ENCODE peak calls at places on chromosomes 1 and 21, in six cellular contexts. One of them, this sample, is unnamed.

GRCh38 chr1:209072481-209072880 is 511.0 kb upstream of the CAMK1G start:
- DNase-seq in stimulated activated CD4-positive, alpha-beta T cell treated with anti-CD3 and anti-CD28 coated beads, Interleukin-12 subunit alpha, Interleukin-12 subunit beta, amount 100 ng/mL, for 4 hours: no peak
- DNase-seq in GM13977: no peak
- DNase-seq in activated CD8-positive, alpha-beta T cell treated with anti-CD3 and anti-CD28 coated beads for 36 hours: no peak
- DNase-seq in NCI-H2081 treated with DMSO at 0.1 percent for 48 hours: no peak
- DNase-seq in cardiac muscle cell: no peak
- DNase-seq in this sample: no peak

GRCh38 chr1:240417317-240417716 is 194.6 kb downstream of the GREM2 start:
- DNase-seq in activated CD8-positive, alpha-beta T cell treated with anti-CD3 and anti-CD28 coated beads for 36 hours: no peak
- DNase-seq in NCI-H2081 treated with DMSO at 0.1 percent for 48 hours: no peak
- DNase-seq in cardiac muscle cell: no peak
- DNase-seq in stimulated activated CD4-positive, alpha-beta T cell treated with anti-CD3 and anti-CD28 coated beads, Interleukin-12 subunit alpha, Interleukin-12 subunit beta, amount 100 ng/mL, for 4 hours: no peak
- DNase-seq in GM13977: no peak
- DNase-seq in this sample: no peak

GRCh38 chr1:204925701-204926100 is 55.0 kb downstream of the NFASC start:
- DNase-seq in GM13977: no peak
- DNase-seq in cardiac muscle cell: no peak
- DNase-seq in stimulated activated CD4-positive, alpha-beta T cell treated with anti-CD3 and anti-CD28 coated beads, Interleukin-12 subunit alpha, Interleukin-12 subunit beta, amount 100 ng/mL, for 4 hours: no peak
- DNase-seq in activated CD8-positive, alpha-beta T cell treated with anti-CD3 and anti-CD28 coated beads for 36 hours: no peak
- DNase-seq in NCI-H2081 treated with DMSO at 0.1 percent for 48 hours: no peak
- DNase-seq in this sample: no peak

GRCh38 chr21:32424674-32425073 is 12.2 kb downstream of the EVA1C start:
- DNase-seq in cardiac muscle cell: no peak
- DNase-seq in stimulated activated CD4-positive, alpha-beta T cell treated with anti-CD3 and anti-CD28 coated beads, Interleukin-12 subunit alpha, Interleukin-12 subunit beta, amount 100 ng/mL, for 4 hours: no peak
- DNase-seq in activated CD8-positive, alpha-beta T cell treated with anti-CD3 and anti-CD28 coated beads for 36 hours: no peak
- DNase-seq in GM13977: no peak
- DNase-seq in NCI-H2081 treated with DMSO at 0.1 percent for 48 hours: no peak
- DNase-seq in this sample: no peak

GRCh38 chr1:66300986-66301451 is 232.9 kb upstream of the SGIP1 start:
- DNase-seq in GM13977: peak; percentile 10
- DNase-seq in stimulated activated CD4-positive, alpha-beta T cell treated with anti-CD3 and anti-CD28 coated beads, Interleukin-12 subunit alpha, Interleukin-12 subunit beta, amount 100 ng/mL, for 4 hours: no peak
- DNase-seq in activated CD8-positive, alpha-beta T cell treated with anti-CD3 and anti-CD28 coated beads for 36 hours: peak; percentile 64
- DNase-seq in cardiac muscle cell: peak; percentile 69
- DNase-seq in NCI-H2081 treated with DMSO at 0.1 percent for 48 hours: no peak
- DNase-seq in this sample: peak; percentile 11

GRCh38 chr1:230392920-230393521 is 33.1 kb downstream of the PGBD5 start:
- DNase-seq in stimulated activated CD4-positive, alpha-beta T cell treated with anti-CD3 and anti-CD28 coated beads, Interleukin-12 subunit alpha, Interleukin-12 subunit beta, amount 100 ng/mL, for 4 hours: no peak
- DNase-seq in activated CD8-positive, alpha-beta T cell treated with anti-CD3 and anti-CD28 coated beads for 36 hours: no peak
- DNase-seq in cardiac muscle cell: no peak
- DNase-seq in GM13977: no peak
- DNase-seq in NCI-H2081 treated with DMSO at 0.1 percent for 48 hours: no peak
- DNase-seq in this sample: no peak

GRCh38 chr1:56755911-56756310 is 63.3 kb downstream of the FYB2 start:
- DNase-seq in NCI-H2081 treated with DMSO at 0.1 percent for 48 hours: no peak
- DNase-seq in cardiac muscle cell: no peak
- DNase-seq in stimulated activated CD4-positive, alpha-beta T cell treated with anti-CD3 and anti-CD28 coated beads, Interleukin-12 subunit alpha, Interleukin-12 subunit beta, amount 100 ng/mL, for 4 hours: no peak
- DNase-seq in GM13977: no peak
- DNase-seq in activated CD8-positive, alpha-beta T cell treated with anti-CD3 and anti-CD28 coated beads for 36 hours: no peak
- DNase-seq in this sample: no peak

GRCh38 chr1:223695014-223695413 is 17.3 kb upstream of the CAPN2 start:
- DNase-seq in NCI-H2081 treated with DMSO at 0.1 percent for 48 hours: no peak
- DNase-seq in GM13977: no peak
- DNase-seq in stimulated activated CD4-positive, alpha-beta T cell treated with anti-CD3 and anti-CD28 coated beads, Interleukin-12 subunit alpha, Interleukin-12 subunit beta, amount 100 ng/mL, for 4 hours: no peak
- DNase-seq in activated CD8-positive, alpha-beta T cell treated with anti-CD3 and anti-CD28 coated beads for 36 hours: no peak
- DNase-seq in cardiac muscle cell: no peak
- DNase-seq in this sample: no peak

GRCh38 chr21:28971171-28971570 is 21.5 kb downstream of the LTN1 start:
- DNase-seq in GM13977: no peak
- DNase-seq in activated CD8-positive, alpha-beta T cell treated with anti-CD3 and anti-CD28 coated beads for 36 hours: no peak
- DNase-seq in stimulated activated CD4-positive, alpha-beta T cell treated with anti-CD3 and anti-CD28 coated beads, Interleukin-12 subunit alpha, Interleukin-12 subunit beta, amount 100 ng/mL, for 4 hours: no peak
- DNase-seq in NCI-H2081 treated with DMSO at 0.1 percent for 48 hours: no peak
- DNase-seq in cardiac muscle cell: no peak
- DNase-seq in this sample: no peak

GRCh38 chr1:202005958-202006357 is 4.4 kb upstream of the ELF3 start:
- DNase-seq in activated CD8-positive, alpha-beta T cell treated with anti-CD3 and anti-CD28 coated beads for 36 hours: no peak
- DNase-seq in stimulated activated CD4-positive, alpha-beta T cell treated with anti-CD3 and anti-CD28 coated beads, Interleukin-12 subunit alpha, Interleukin-12 subunit beta, amount 100 ng/mL, for 4 hours: no peak
- DNase-seq in cardiac muscle cell: peak; percentile 32
- DNase-seq in GM13977: no peak
- DNase-seq in NCI-H2081 treated with DMSO at 0.1 percent for 48 hours: no peak
- DNase-seq in this sample: no peak

GRCh38 chr1:168509204-168509603 is 34.6 kb downstream of the XCL2 start:
- DNase-seq in GM13977: no peak
- DNase-seq in stimulated activated CD4-positive, alpha-beta T cell treated with anti-CD3 and anti-CD28 coated beads, Interleukin-12 subunit alpha, Interleukin-12 subunit beta, amount 100 ng/mL, for 4 hours: no peak
- DNase-seq in NCI-H2081 treated with DMSO at 0.1 percent for 48 hours: no peak
- DNase-seq in cardiac muscle cell: no peak
- DNase-seq in activated CD8-positive, alpha-beta T cell treated with anti-CD3 and anti-CD28 coated beads for 36 hours: no peak
- DNase-seq in this sample: no peak

GRCh38 chr1:5975133-5975880 is 16.9 kb downstream of the NPHP4 start:
- DNase-seq in cardiac muscle cell: peak; percentile 76
- DNase-seq in stimulated activated CD4-positive, alpha-beta T cell treated with anti-CD3 and anti-CD28 coated beads, Interleukin-12 subunit alpha, Interleukin-12 subunit beta, amount 100 ng/mL, for 4 hours: peak; percentile 35
- DNase-seq in NCI-H2081 treated with DMSO at 0.1 percent for 48 hours: no peak
- DNase-seq in GM13977: no peak
- DNase-seq in activated CD8-positive, alpha-beta T cell treated with anti-CD3 and anti-CD28 coated beads for 36 hours: peak; percentile 57
- DNase-seq in this sample: peak; percentile 43

GRCh38 chr1:2927393-2927792 is 93.9 kb upstream of the ACTRT2 start:
- DNase-seq in GM13977: no peak
- DNase-seq in NCI-H2081 treated with DMSO at 0.1 percent for 48 hours: no peak
- DNase-seq in cardiac muscle cell: no peak
- DNase-seq in activated CD8-positive, alpha-beta T cell treated with anti-CD3 and anti-CD28 coated beads for 36 hours: no peak
- DNase-seq in stimulated activated CD4-positive, alpha-beta T cell treated with anti-CD3 and anti-CD28 coated beads, Interleukin-12 subunit alpha, Interleukin-12 subunit beta, amount 100 ng/mL, for 4 hours: no peak
- DNase-seq in this sample: peak; percentile 55

GRCh38 chr1:226798427-226799411 is 59.6 kb upstream of the ITPKB start:
- DNase-seq in GM13977: peak; percentile 57
- DNase-seq in NCI-H2081 treated with DMSO at 0.1 percent for 48 hours: no peak
- DNase-seq in cardiac muscle cell: no peak
- DNase-seq in stimulated activated CD4-positive, alpha-beta T cell treated with anti-CD3 and anti-CD28 coated beads, Interleukin-12 subunit alpha, Interleukin-12 subunit beta, amount 100 ng/mL, for 4 hours: peak; percentile 37
- DNase-seq in activated CD8-positive, alpha-beta T cell treated with anti-CD3 and anti-CD28 coated beads for 36 hours: peak; percentile 88
- DNase-seq in this sample: no peak

GRCh38 chr1:205545001-205545919 is 40.8 kb downstream of the CDK18 start:
- DNase-seq in stimulated activated CD4-positive, alpha-beta T cell treated with anti-CD3 and anti-CD28 coated beads, Interleukin-12 subunit alpha, Interleukin-12 subunit beta, amount 100 ng/mL, for 4 hours: no peak
- DNase-seq in GM13977: no peak
- DNase-seq in NCI-H2081 treated with DMSO at 0.1 percent for 48 hours: no peak
- DNase-seq in cardiac muscle cell: no peak
- DNase-seq in activated CD8-positive, alpha-beta T cell treated with anti-CD3 and anti-CD28 coated beads for 36 hours: no peak
- DNase-seq in this sample: no peak

GRCh38 chr1:91891486-91891885 is 5.5 kb upstream of the TGFBR3 start:
- DNase-seq in NCI-H2081 treated with DMSO at 0.1 percent for 48 hours: no peak
- DNase-seq in stimulated activated CD4-positive, alpha-beta T cell treated with anti-CD3 and anti-CD28 coated beads, Interleukin-12 subunit alpha, Interleukin-12 subunit beta, amount 100 ng/mL, for 4 hours: no peak
- DNase-seq in GM13977: no peak
- DNase-seq in activated CD8-positive, alpha-beta T cell treated with anti-CD3 and anti-CD28 coated beads for 36 hours: no peak
- DNase-seq in cardiac muscle cell: peak; percentile 89
- DNase-seq in this sample: no peak

GRCh38 chr1:31703431-31704260 is at the start of gene COL16A1:
- DNase-seq in cardiac muscle cell: peak; percentile 81
- DNase-seq in activated CD8-positive, alpha-beta T cell treated with anti-CD3 and anti-CD28 coated beads for 36 hours: no peak
- DNase-seq in stimulated activated CD4-positive, alpha-beta T cell treated with anti-CD3 and anti-CD28 coated beads, Interleukin-12 subunit alpha, Interleukin-12 subunit beta, amount 100 ng/mL, for 4 hours: no peak
- DNase-seq in GM13977: no peak
- DNase-seq in NCI-H2081 treated with DMSO at 0.1 percent for 48 hours: no peak
- DNase-seq in this sample: no peak

GRCh38 chr1:68010094-68010493 is 40.3 kb downstream of the DIRAS3 start:
- DNase-seq in GM13977: no peak
- DNase-seq in cardiac muscle cell: peak; percentile 60
- DNase-seq in stimulated activated CD4-positive, alpha-beta T cell treated with anti-CD3 and anti-CD28 coated beads, Interleukin-12 subunit alpha, Interleukin-12 subunit beta, amount 100 ng/mL, for 4 hours: no peak
- DNase-seq in NCI-H2081 treated with DMSO at 0.1 percent for 48 hours: no peak
- DNase-seq in activated CD8-positive, alpha-beta T cell treated with anti-CD3 and anti-CD28 coated beads for 36 hours: no peak
- DNase-seq in this sample: no peak

GRCh38 chr21:32414579-32415358 is 2.3 kb downstream of the EVA1C start:
- DNase-seq in stimulated activated CD4-positive, alpha-beta T cell treated with anti-CD3 and anti-CD28 coated beads, Interleukin-12 subunit alpha, Interleukin-12 subunit beta, amount 100 ng/mL, for 4 hours: no peak
- DNase-seq in activated CD8-positive, alpha-beta T cell treated with anti-CD3 and anti-CD28 coated beads for 36 hours: no peak
- DNase-seq in NCI-H2081 treated with DMSO at 0.1 percent for 48 hours: no peak
- DNase-seq in GM13977: no peak
- DNase-seq in cardiac muscle cell: peak; percentile 55
- DNase-seq in this sample: no peak

GRCh38 chr21:44525431-44526095 is 14.4 kb downstream of the KRTAP10-1 start:
- DNase-seq in activated CD8-positive, alpha-beta T cell treated with anti-CD3 and anti-CD28 coated beads for 36 hours: no peak
- DNase-seq in stimulated activated CD4-positive, alpha-beta T cell treated with anti-CD3 and anti-CD28 coated beads, Interleukin-12 subunit alpha, Interleukin-12 subunit beta, amount 100 ng/mL, for 4 hours: no peak
- DNase-seq in NCI-H2081 treated with DMSO at 0.1 percent for 48 hours: no peak
- DNase-seq in cardiac muscle cell: no peak
- DNase-seq in GM13977: no peak
- DNase-seq in this sample: peak; percentile 81

GRCh38 chr1:119288751-119289150 is 79.8 kb upstream of the HAO2 start:
- DNase-seq in GM13977: no peak
- DNase-seq in activated CD8-positive, alpha-beta T cell treated with anti-CD3 and anti-CD28 coated beads for 36 hours: no peak
- DNase-seq in cardiac muscle cell: no peak
- DNase-seq in NCI-H2081 treated with DMSO at 0.1 percent for 48 hours: no peak
- DNase-seq in stimulated activated CD4-positive, alpha-beta T cell treated with anti-CD3 and anti-CD28 coated beads, Interleukin-12 subunit alpha, Interleukin-12 subunit beta, amount 100 ng/mL, for 4 hours: no peak
- DNase-seq in this sample: no peak

GRCh38 chr1:8089535-8090228 is 63.6 kb upstream of the ERRFI1 start:
- DNase-seq in cardiac muscle cell: peak; percentile 54
- DNase-seq in activated CD8-positive, alpha-beta T cell treated with anti-CD3 and anti-CD28 coated beads for 36 hours: peak; percentile 10
- DNase-seq in stimulated activated CD4-positive, alpha-beta T cell treated with anti-CD3 and anti-CD28 coated beads, Interleukin-12 subunit alpha, Interleukin-12 subunit beta, amount 100 ng/mL, for 4 hours: no peak
- DNase-seq in NCI-H2081 treated with DMSO at 0.1 percent for 48 hours: no peak
- DNase-seq in GM13977: no peak
- DNase-seq in this sample: no peak

GRCh38 chr1:67339623-67340343 is 32.1 kb downstream of the IL12RB2 start:
- DNase-seq in cardiac muscle cell: peak; percentile 49
- DNase-seq in stimulated activated CD4-positive, alpha-beta T cell treated with anti-CD3 and anti-CD28 coated beads, Interleukin-12 subunit alpha, Interleukin-12 subunit beta, amount 100 ng/mL, for 4 hours: peak; percentile 25
- DNase-seq in GM13977: no peak
- DNase-seq in activated CD8-positive, alpha-beta T cell treated with anti-CD3 and anti-CD28 coated beads for 36 hours: peak; percentile 59
- DNase-seq in NCI-H2081 treated with DMSO at 0.1 percent for 48 hours: no peak
- DNase-seq in this sample: no peak

GRCh38 chr1:83418558-83418957 is 580.4 kb downstream of the TTLL7 start:
- DNase-seq in stimulated activated CD4-positive, alpha-beta T cell treated with anti-CD3 and anti-CD28 coated beads, Interleukin-12 subunit alpha, Interleukin-12 subunit beta, amount 100 ng/mL, for 4 hours: no peak
- DNase-seq in GM13977: no peak
- DNase-seq in cardiac muscle cell: no peak
- DNase-seq in activated CD8-positive, alpha-beta T cell treated with anti-CD3 and anti-CD28 coated beads for 36 hours: no peak
- DNase-seq in NCI-H2081 treated with DMSO at 0.1 percent for 48 hours: no peak
- DNase-seq in this sample: no peak

GRCh38 chr1:244497805-244498204 is 36.7 kb downstream of the CATSPERE start:
- DNase-seq in activated CD8-positive, alpha-beta T cell treated with anti-CD3 and anti-CD28 coated beads for 36 hours: no peak
- DNase-seq in stimulated activated CD4-positive, alpha-beta T cell treated with anti-CD3 and anti-CD28 coated beads, Interleukin-12 subunit alpha, Interleukin-12 subunit beta, amount 100 ng/mL, for 4 hours: no peak
- DNase-seq in NCI-H2081 treated with DMSO at 0.1 percent for 48 hours: no peak
- DNase-seq in cardiac muscle cell: peak; percentile 1
- DNase-seq in GM13977: no peak
- DNase-seq in this sample: no peak

This sample was measured in RPMI8226.